ENCODE peak calls at places on chromosome 12, in four cellular contexts. A is thoracic aorta; D is GM23338; S is activated CD8-positive, alpha-beta memory T cell treated with anti-CD3 and anti-CD28 coated beads for 4 hours. I is an unnamed sample.

GRCh38 chr12:75795125-75795524 is 236.5 kb downstream of the PHLDA1 start:
- DNase-seq in A (no peak), D (no peak), S (no peak), I (no peak)

GRCh38 chr12:15155271-15155670 is 65.9 kb downstream of the RERG start:
- DNase-seq in A (no peak), D (no peak), S (no peak), I (no peak)

GRCh38 chr12:103858953-103859601 is 18.0 kb upstream of the NT5DC3 start:
- DNase-seq in A (peak; percentile 58), D (no peak), S (no peak), I (no peak)

GRCh38 chr12:75011120-75011519 is 198.5 kb downstream of the KCNC2 start:
- DNase-seq in A (no peak), D (no peak), S (no peak), I (no peak)

GRCh38 chr12:57216931-57217871 is 607 bp downstream of the NXPH4 start:
- DNase-seq in A (no peak), D (peak; percentile 53), S (no peak), I (no peak)

GRCh38 chr12:2957816-2958431 is 1.3 kb upstream of the TEAD4 start:
- DNase-seq in A (no peak), D (no peak), S (no peak), I (no peak)

GRCh38 chr12:52145941-52146821 is 45.6 kb downstream of the KRT80 start:
- DNase-seq in A (no peak), D (no peak), S (no peak), I (no peak)

GRCh38 chr12:59787610-59788009 is 191.8 kb downstream of the SLC16A7 start:
- DNase-seq in A (no peak), D (peak; percentile 9), S (no peak), I (no peak)

GRCh38 chr12:20604408-20604807 is 90.7 kb upstream of the SLCO1C1 start:
- DNase-seq in A (no peak), D (no peak), S (no peak), I (no peak)

GRCh38 chr12:56257491-56258067 is 605 bp downstream of the ANKRD52 start:
- DNase-seq in A (no peak), D (peak; percentile 87), S (no peak), I (no peak)

GRCh38 chr12:537772-538171 is 78.0 kb downstream of the B4GALNT3 start:
- DNase-seq in A (no peak), D (no peak), S (no peak), I (no peak)

I was measured in activated T-helper 1 cell treated with anti-CD3 and anti-CD28 coated beads, Interleukin-2, amount 50 U/mL, for 16 hours.